ENCODE peak calls at places on chromosomes 7 and 10, in six cellular contexts. F is HFFc6; B is activated T-helper 1 cell treated with anti-CD3 and anti-CD28 coated beads, Interleukin-12 subunit alpha, Interleukin-12 subunit beta, Interleukin-2, Interleukin-4 antibody, amounts not matched to agents 30 ng/mL and 10 ng/mL and 1 ng/mL, durations not matched to agents 14 hours and 24 hours and 36 hours; E is activated CD4-positive, alpha-beta T cell treated with anti-CD3 and anti-CD28 coated beads, Interleukin-2, amount 10 ng/mL, durations not matched to agents 7 days and 5 days; R is activated T-helper 9 cell treated with anti-CD3 and anti-CD28 coated beads, Interleukin-2, amount 50 U/mL, for 16 hours; J is effector memory CD4-positive, alpha-beta T cell. S is an unnamed sample.

GRCh38 chr10:130492266-130492934 is 356.2 kb downstream of the GLRX3 start:
- DNase-seq in F (no peak), B (no peak), E (no peak), R (no peak), J (no peak), S (no peak)

GRCh38 chr10:29895436-29895835 is 163.9 kb downstream of the JCAD start:
- DNase-seq in F (peak), B (no peak), E (no peak), R (no peak), J (no peak), S (peak)

GRCh38 chr7:130144632-130145171 is 60.5 kb downstream of the TMEM209 start:
- DNase-seq in F (peak), B (no peak), E (no peak), R (no peak), J (no peak), S (no peak)

GRCh38 chr10:73998623-73999622 is 1.0 kb downstream of the VCL start:
- DNase-seq in F (peak), B (no peak), E (peak), R (peak), J (no peak), S (peak)

GRCh38 chr7:116258734-116259133 is 48.4 kb downstream of the TES start:
- DNase-seq in F (peak), B (no peak), E (peak), R (no peak), J (no peak), S (peak)

GRCh38 chr10:111756541-111757061 is 427.0 kb downstream of the GPAM start:
- DNase-seq in F (no peak), B (no peak), E (peak), R (no peak), J (no peak), S (no peak)

GRCh38 chr7:147578196-147578595 is 1012.4 kb upstream of the C7orf33 start:
- DNase-seq in F (no peak), B (no peak), E (no peak), R (no peak), J (no peak), S (no peak)

GRCh38 chr10:1572519-1573333 is 164.6 kb downstream of the ADARB2 start:
- DNase-seq in F (no peak), B (no peak), E (no peak), R (no peak), J (no peak), S (no peak)

GRCh38 chr10:98980353-98980752 is 255.3 kb downstream of the HPSE2 start:
- DNase-seq in F (no peak), B (no peak), E (no peak), R (no peak), J (no peak), S (no peak)

GRCh38 chr10:15433850-15434537 is 62.9 kb upstream of the FAM171A1 start:
- DNase-seq in F (peak), B (no peak), E (peak), R (no peak), J (no peak), S (peak)

GRCh38 chr7:37329940-37330339 is 118.7 kb downstream of the ELMO1 start:
- DNase-seq in F (no peak), B (no peak), E (no peak), R (no peak), J (no peak), S (no peak)

GRCh38 chr7:77368974-77369373 is 47.2 kb downstream of the GSAP start:
- DNase-seq in F (no peak), B (no peak), E (no peak), R (no peak), J (no peak), S (no peak)

GRCh38 chr10:78320416-78320815 is 286.8 kb downstream of the RPS24 start:
- DNase-seq in F (no peak), B (peak), E (no peak), R (no peak), J (no peak), S (no peak)

S was measured in pulmonary artery endothelial cell.